ENCODE peak calls at places on chromosomes 4 and X, in eight cellular contexts. W is K562, E is testis, M is heart left ventricle, P is GM12878, C is prostate gland, I is IMR-90, T is Peyer's patch. F is an unnamed sample.
A peak's percentile ranks its signal among the peaks of the same experiment; 100 is the strongest.

GRCh38 chr4:165716472-165716871 is 156.6 kb upstream of the TLL1 start:
- DNase-seq in M (peak; percentile 25), I (no peak), T (no peak), C (no peak), W (no peak), P (no peak), E (no peak), F (no peak)

GRCh38 chrX:47217121-47217851 is 1.2 kb upstream of the CDK16 start:
- DNase-seq in I (peak; percentile 62), T (no peak), M (no peak), W (no peak), C (peak; percentile 8), E (no peak), P (no peak), F (no peak)

GRCh38 chr4:33924239-33924638 is 2320.1 kb downstream of the ARAP2 start:
- DNase-seq in W (no peak), T (no peak), I (peak; percentile 37), M (no peak), P (no peak), C (no peak), E (peak; percentile 15), F (no peak)

GRCh38 chrX:7139202-7140081 is 8.1 kb upstream of the STS start:
- DNase-seq in C (no peak), W (no peak), P (no peak), T (no peak), M (no peak), E (no peak), I (peak; percentile 92), F (no peak)

GRCh38 chr4:30671926-30672325 is 48.2 kb upstream of the PCDH7 start:
- DNase-seq in I (no peak), P (no peak), W (no peak), M (no peak), C (no peak), E (no peak), T (no peak), F (no peak)

GRCh38 chrX:53135581-53135980 is 41.6 kb downstream of the KANTR start:
- DNase-seq in C (no peak), W (no peak), T (no peak), P (no peak), M (no peak), I (no peak), E (no peak), F (no peak)

GRCh38 chr4:144209491-144209890 is 69.0 kb upstream of the GYPA start:
- DNase-seq in I (no peak), M (no peak), W (no peak), C (no peak), E (no peak), P (no peak), T (no peak), F (no peak)

GRCh38 chr4:153222790-153223417 is 18.7 kb downstream of the TRIM2 start:
- DNase-seq in P (no peak), E (peak; percentile 70), T (peak; percentile 25), W (no peak), M (peak; percentile 53), C (peak; percentile 55), I (peak; percentile 41), F (peak; percentile 62)

GRCh38 chr4:115121351-115122043 is 8.1 kb upstream of the NDST4 start:
- DNase-seq in T (no peak), W (no peak), P (no peak), C (no peak), I (no peak), M (no peak), E (no peak), F (no peak)

GRCh38 chrX:9373789-9374188 is 91.1 kb upstream of the TBL1X start:
- DNase-seq in M (no peak), P (no peak), C (no peak), T (no peak), I (no peak), W (no peak), E (no peak), F (no peak)

GRCh38 chr4:159298502-159298901 is 195.6 kb downstream of the RAPGEF2 start:
- DNase-seq in W (no peak), P (no peak), T (no peak), E (no peak), M (no peak), C (no peak), I (peak; percentile 59), F (no peak)

GRCh38 chr4:52160859-52161258 is 109.8 kb downstream of the SPATA18 start:
- DNase-seq in W (no peak), E (no peak), M (no peak), P (no peak), I (no peak), C (no peak), T (no peak), F (no peak)

GRCh38 chrX:12614266-12614665 is 176.9 kb upstream of the PRPS2 start:
- DNase-seq in W (no peak), I (no peak), P (no peak), E (no peak), C (no peak), T (no peak), M (no peak), F (no peak)

GRCh38 chr4:74228691-74229640 is 71.0 kb downstream of the MTHFD2L start:
- DNase-seq in C (peak; percentile 63), M (peak; percentile 41), P (no peak), I (peak; percentile 67), T (peak; percentile 71), W (peak; percentile 68), E (peak; percentile 88), F (peak; percentile 79)

GRCh38 chr4:8707045-8707781 is 114.6 kb downstream of the CPZ start:
- DNase-seq in W (no peak), T (no peak), E (no peak), C (no peak), P (no peak), M (no peak), I (no peak), F (no peak)

DNA sequence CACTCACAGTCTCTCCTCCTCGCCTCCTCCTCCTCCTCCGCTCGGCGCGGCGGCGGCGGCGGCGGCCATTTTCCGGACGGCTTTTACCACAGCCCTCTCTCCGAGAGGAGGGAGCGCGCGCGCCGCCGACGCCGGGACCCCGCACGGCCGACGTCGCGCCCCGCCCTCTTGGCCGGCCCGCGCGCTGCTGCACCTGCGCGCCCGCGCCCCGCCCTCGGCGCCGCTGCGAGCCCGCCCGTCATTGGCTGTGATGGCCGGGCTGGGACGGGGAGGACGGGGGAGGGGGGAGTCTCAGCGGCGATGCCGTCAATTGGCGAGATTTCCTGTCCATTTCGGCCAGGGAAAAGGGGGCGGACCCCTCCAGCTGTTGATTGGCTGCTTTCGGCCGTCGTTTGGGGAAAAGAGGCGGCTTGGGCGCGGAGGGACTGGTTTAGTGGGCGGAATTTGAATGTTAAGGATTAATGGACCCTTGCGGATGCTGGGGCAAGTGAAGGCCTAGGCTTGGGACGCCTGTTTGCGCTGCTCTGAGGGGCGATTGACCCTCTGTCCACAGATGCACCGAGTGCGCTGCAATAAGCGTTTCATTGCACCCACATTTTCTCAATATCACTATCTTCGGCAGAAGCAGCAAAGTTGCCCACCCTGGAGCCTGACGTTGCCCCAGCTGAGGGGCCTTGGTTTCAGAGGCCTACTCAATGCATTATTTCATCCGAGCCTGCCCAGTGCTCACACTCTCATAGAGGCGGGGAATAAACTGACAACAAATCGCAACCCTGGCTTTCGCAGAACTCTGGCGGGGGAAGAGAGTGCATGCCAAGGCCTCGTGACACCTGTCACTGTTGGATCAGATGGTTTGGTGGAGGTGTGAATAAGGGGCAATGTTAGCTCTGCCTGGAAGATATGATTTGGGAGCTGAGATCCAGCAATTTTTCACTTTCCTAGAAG is at the start of gene MECP2:
- DNase-seq in P (peak; percentile 56), T (peak; percentile 86), I (peak; percentile 88), E (peak; percentile 94), W (peak; percentile 91), C (peak; percentile 89), M (peak; percentile 91), F (peak; percentile 92)
- TF ChIP-seq POLR2A in P (no peak), T (no peak), I (peak; percentile 38), E (no peak), W (no peak), C (no peak), M (no peak), F (no peak)

DNA sequence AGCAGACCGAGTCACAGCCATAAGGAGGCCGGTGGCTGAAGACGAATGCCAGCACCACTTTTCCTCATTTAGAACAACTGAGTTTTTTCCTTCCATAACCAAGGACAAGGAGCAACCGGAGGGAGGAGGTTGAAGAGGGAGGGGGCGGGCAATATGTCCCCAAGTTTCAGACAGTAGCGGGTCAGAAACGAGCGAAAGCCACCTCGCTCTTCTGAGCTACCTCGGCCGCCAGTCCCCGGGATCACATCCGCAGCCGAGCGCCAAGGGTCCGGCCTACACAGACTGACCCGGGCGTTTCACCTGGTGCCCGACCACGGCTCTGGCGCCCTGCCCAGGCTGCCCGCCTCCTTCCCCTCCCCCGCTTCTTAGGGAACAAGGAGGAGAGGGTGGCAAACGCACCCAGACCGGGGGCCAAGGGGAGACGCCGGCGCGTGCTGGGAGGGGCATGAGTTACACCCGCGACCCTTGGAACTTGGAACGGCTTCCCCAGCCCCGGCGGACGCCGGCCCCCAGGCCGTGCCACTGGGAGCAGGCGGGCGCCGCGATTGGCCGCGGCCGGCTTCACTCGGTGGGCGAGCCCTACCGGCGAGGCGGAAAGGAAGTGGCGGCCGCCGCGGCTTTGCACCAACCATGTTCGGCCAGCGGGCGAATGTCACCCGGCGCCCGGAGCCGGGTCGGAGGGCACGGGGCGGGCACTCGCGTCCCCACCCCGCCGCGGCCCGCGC is 1.6 kb downstream of the IRF2 start:
- DNase-seq in C (peak; percentile 50), E (peak; percentile 83), T (peak; percentile 62), I (peak; percentile 51), M (peak; percentile 86), P (no peak), W (peak; percentile 76), F (peak; percentile 92)
- TF ChIP-seq POLR2A in C (peak; percentile 55), E (no peak), T (peak; percentile 83), I (peak; percentile 23), M (peak; percentile 74), P (peak; percentile 83), W (peak; percentile 54), F (no peak)

GRCh38 chrX:155026727-155027508 is at the start of gene FUNDC2:
- DNase-seq in T (peak; percentile 88), M (peak; percentile 94), W (peak; percentile 91), C (peak; percentile 88), P (peak; percentile 80), I (peak; percentile 90), E (peak; percentile 93), F (peak; percentile 93)
- TF ChIP-seq POLR2A in T (peak; percentile 47), M (no peak), W (peak; percentile 83), C (peak; percentile 58), P (peak; percentile 88), I (peak; percentile 76), E (no peak), F (no peak)

DNA sequence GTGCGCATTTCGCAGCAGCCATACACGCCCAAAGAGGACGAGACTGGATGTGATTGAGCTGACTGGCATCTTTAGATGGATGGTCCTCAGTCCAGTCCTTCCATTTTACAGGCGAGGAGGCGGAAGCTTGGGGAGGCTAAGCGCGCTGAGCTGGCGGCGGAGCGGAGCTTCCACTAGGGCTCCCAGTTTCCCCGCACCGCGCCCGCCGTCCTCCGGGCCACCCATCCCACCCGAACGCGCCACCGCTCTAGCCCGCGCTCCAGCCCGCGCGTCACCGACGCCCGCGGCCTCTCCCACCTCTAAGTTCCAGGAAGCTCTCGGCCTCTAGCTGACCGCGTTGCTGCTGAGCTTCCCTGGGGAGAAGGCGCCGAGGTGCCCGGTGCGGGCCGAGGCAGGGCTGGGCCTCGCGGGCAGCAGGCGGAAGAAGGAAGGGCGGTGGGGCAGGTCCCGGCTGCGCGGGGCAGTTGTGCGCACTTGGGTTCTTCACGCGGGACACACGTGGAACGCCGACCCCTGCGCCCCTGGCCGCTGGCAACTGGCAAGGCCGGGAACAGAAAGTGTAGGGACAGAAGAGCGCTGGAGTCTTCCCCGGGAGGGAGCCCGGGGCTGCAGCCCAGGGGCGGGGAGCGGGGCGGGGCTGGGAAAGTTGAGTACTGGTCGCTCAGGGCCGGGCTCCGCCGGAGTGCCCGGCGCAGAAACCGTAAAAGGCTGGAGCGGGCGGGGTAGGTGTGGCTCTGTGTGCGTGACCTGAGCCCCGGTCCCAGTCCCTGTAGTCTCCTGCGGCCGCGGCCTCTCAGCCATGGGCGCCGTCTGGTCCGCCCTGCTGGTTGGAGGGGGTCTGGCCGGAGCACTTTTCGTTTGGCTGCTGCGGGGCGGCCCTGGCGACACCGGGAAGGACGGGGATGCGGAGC is at the start of gene STBD1:
- DNase-seq in E (peak; percentile 73), P (no peak), W (peak; percentile 50), I (peak; percentile 49), M (peak; percentile 84), C (peak; percentile 78), T (no peak), F (peak; percentile 77)
- TF ChIP-seq POLR2A in E (no peak), P (no peak), W (peak; percentile 54), I (no peak), M (peak; percentile 61), C (peak; percentile 64), T (peak; percentile 64), F (no peak)

F was measured in stomach.